ENCODE peak calls at places on chromosomes 1 and 21, in ten cellular contexts. One of them, this sample, is unnamed.

GRCh38 chr1:55447488-55447887 is 232.3 kb upstream of the USP24 start:
- DNase-seq in endothelial cell of umbilical vein: peak
- DNase-seq in psoas muscle: no peak
- DNase-seq in colonic mucosa: no peak
- DNase-seq in PC-3: peak
- DNase-seq in uterus: no peak
- DNase-seq in cardiac fibroblast: no peak
- DNase-seq in fibroblast of pulmonary artery: no peak
- DNase-seq in left lung: no peak
- DNase-seq in fibroblast of mammary gland: peak
- DNase-seq in this sample: no peak

GRCh38 chr21:46307625-46308024 is 16.0 kb downstream of the C21orf58 start:
- DNase-seq in endothelial cell of umbilical vein: no peak
- DNase-seq in psoas muscle: no peak
- DNase-seq in colonic mucosa: no peak
- DNase-seq in PC-3: peak
- DNase-seq in uterus: no peak
- DNase-seq in cardiac fibroblast: no peak
- DNase-seq in fibroblast of pulmonary artery: no peak
- DNase-seq in left lung: no peak
- DNase-seq in fibroblast of mammary gland: peak
- DNase-seq in this sample: peak

GRCh38 chr1:53182111-53182593 is 14.5 kb upstream of the CPT2 start:
- DNase-seq in endothelial cell of umbilical vein: peak
- DNase-seq in psoas muscle: peak
- DNase-seq in colonic mucosa: peak
- DNase-seq in PC-3: peak
- DNase-seq in uterus: peak
- DNase-seq in cardiac fibroblast: peak
- DNase-seq in fibroblast of pulmonary artery: peak
- DNase-seq in left lung: peak
- DNase-seq in fibroblast of mammary gland: peak
- DNase-seq in this sample: peak

GRCh38 chr1:19458815-19459417 is 26.4 kb downstream of the CAPZB start:
- DNase-seq in endothelial cell of umbilical vein: no peak
- DNase-seq in psoas muscle: no peak
- DNase-seq in colonic mucosa: peak
- DNase-seq in PC-3: no peak
- DNase-seq in uterus: no peak
- DNase-seq in cardiac fibroblast: no peak
- DNase-seq in fibroblast of pulmonary artery: no peak
- DNase-seq in left lung: no peak
- DNase-seq in fibroblast of mammary gland: no peak
- DNase-seq in this sample: no peak

GRCh38 chr1:20552728-20553571 is 577 bp downstream of the FAM43B start:
- DNase-seq in endothelial cell of umbilical vein: peak
- DNase-seq in psoas muscle: peak
- DNase-seq in colonic mucosa: no peak
- DNase-seq in PC-3: peak
- DNase-seq in uterus: no peak
- DNase-seq in cardiac fibroblast: peak
- DNase-seq in fibroblast of pulmonary artery: peak
- DNase-seq in left lung: no peak
- DNase-seq in fibroblast of mammary gland: peak
- DNase-seq in this sample: no peak

GRCh38 chr1:224377676-224378006 is 21.0 kb downstream of the CNIH4 start:
- DNase-seq in endothelial cell of umbilical vein: no peak
- DNase-seq in psoas muscle: no peak
- DNase-seq in colonic mucosa: no peak
- DNase-seq in PC-3: peak
- DNase-seq in uterus: no peak
- DNase-seq in cardiac fibroblast: peak
- DNase-seq in fibroblast of pulmonary artery: peak
- DNase-seq in left lung: no peak
- DNase-seq in fibroblast of mammary gland: peak
- DNase-seq in this sample: peak

GRCh38 chr1:117928881-117929339 is 511 bp downstream of the GDAP2 start:
- DNase-seq in endothelial cell of umbilical vein: peak
- DNase-seq in psoas muscle: peak
- DNase-seq in colonic mucosa: peak
- DNase-seq in PC-3: peak
- DNase-seq in uterus: peak
- DNase-seq in cardiac fibroblast: peak
- DNase-seq in fibroblast of pulmonary artery: peak
- DNase-seq in left lung: peak
- DNase-seq in fibroblast of mammary gland: peak
- DNase-seq in this sample: peak

GRCh38 chr1:42765832-42766722 is 751 bp downstream of the P3H1 start:
- DNase-seq in endothelial cell of umbilical vein: peak
- DNase-seq in psoas muscle: peak
- DNase-seq in colonic mucosa: peak
- DNase-seq in PC-3: peak
- DNase-seq in uterus: peak
- DNase-seq in cardiac fibroblast: peak
- DNase-seq in fibroblast of pulmonary artery: peak
- DNase-seq in left lung: no peak
- DNase-seq in fibroblast of mammary gland: peak
- DNase-seq in this sample: peak

GRCh38 chr1:2459757-2460156 is 16.3 kb upstream of the PLCH2 start:
- DNase-seq in endothelial cell of umbilical vein: peak
- DNase-seq in psoas muscle: peak
- DNase-seq in colonic mucosa: no peak
- DNase-seq in PC-3: peak
- DNase-seq in uterus: no peak
- DNase-seq in cardiac fibroblast: peak
- DNase-seq in fibroblast of pulmonary artery: peak
- DNase-seq in left lung: no peak
- DNase-seq in fibroblast of mammary gland: peak
- DNase-seq in this sample: no peak

GRCh38 chr1:162165528-162165927 is 96.0 kb downstream of the NOS1AP start:
- DNase-seq in endothelial cell of umbilical vein: no peak
- DNase-seq in psoas muscle: no peak
- DNase-seq in colonic mucosa: no peak
- DNase-seq in PC-3: peak
- DNase-seq in uterus: no peak
- DNase-seq in cardiac fibroblast: no peak
- DNase-seq in fibroblast of pulmonary artery: no peak
- DNase-seq in left lung: no peak
- DNase-seq in fibroblast of mammary gland: no peak
- DNase-seq in this sample: no peak

GRCh38 chr21:27806261-27806660 is 839.4 kb upstream of the ADAMTS5 start:
- DNase-seq in endothelial cell of umbilical vein: no peak
- DNase-seq in psoas muscle: no peak
- DNase-seq in colonic mucosa: no peak
- DNase-seq in PC-3: no peak
- DNase-seq in uterus: no peak
- DNase-seq in cardiac fibroblast: no peak
- DNase-seq in fibroblast of pulmonary artery: no peak
- DNase-seq in left lung: no peak
- DNase-seq in fibroblast of mammary gland: no peak
- DNase-seq in this sample: no peak

GRCh38 chr1:26112407-26112775 is 767 bp downstream of the PDIK1L start:
- DNase-seq in endothelial cell of umbilical vein: peak
- DNase-seq in psoas muscle: no peak
- DNase-seq in colonic mucosa: no peak
- DNase-seq in PC-3: no peak
- DNase-seq in uterus: no peak
- DNase-seq in cardiac fibroblast: no peak
- DNase-seq in fibroblast of pulmonary artery: no peak
- DNase-seq in left lung: no peak
- DNase-seq in fibroblast of mammary gland: no peak
- DNase-seq in this sample: no peak

GRCh38 chr1:226884966-226885820 is 14.8 kb downstream of the PSEN2 start:
- DNase-seq in endothelial cell of umbilical vein: no peak
- DNase-seq in psoas muscle: no peak
- DNase-seq in colonic mucosa: no peak
- DNase-seq in PC-3: no peak
- DNase-seq in uterus: no peak
- DNase-seq in cardiac fibroblast: no peak
- DNase-seq in fibroblast of pulmonary artery: no peak
- DNase-seq in left lung: peak
- DNase-seq in fibroblast of mammary gland: no peak
- DNase-seq in this sample: no peak

GRCh38 chr1:145979746-145980435 is 15.4 kb downstream of the POLR3GL start:
- DNase-seq in endothelial cell of umbilical vein: peak
- DNase-seq in psoas muscle: peak
- DNase-seq in colonic mucosa: no peak
- DNase-seq in PC-3: no peak
- DNase-seq in uterus: no peak
- DNase-seq in cardiac fibroblast: no peak
- DNase-seq in fibroblast of pulmonary artery: peak
- DNase-seq in left lung: peak
- DNase-seq in fibroblast of mammary gland: no peak
- DNase-seq in this sample: peak

GRCh38 chr1:145977016-145977415 is 12.5 kb downstream of the POLR3GL start:
- DNase-seq in endothelial cell of umbilical vein: no peak
- DNase-seq in psoas muscle: no peak
- DNase-seq in colonic mucosa: no peak
- DNase-seq in PC-3: no peak
- DNase-seq in uterus: no peak
- DNase-seq in cardiac fibroblast: no peak
- DNase-seq in fibroblast of pulmonary artery: no peak
- DNase-seq in left lung: no peak
- DNase-seq in fibroblast of mammary gland: no peak
- DNase-seq in this sample: no peak

GRCh38 chr1:145978477-145978859 is 14.0 kb downstream of the POLR3GL start:
- DNase-seq in endothelial cell of umbilical vein: peak
- DNase-seq in psoas muscle: no peak
- DNase-seq in colonic mucosa: no peak
- DNase-seq in PC-3: no peak
- DNase-seq in uterus: no peak
- DNase-seq in cardiac fibroblast: no peak
- DNase-seq in fibroblast of pulmonary artery: no peak
- DNase-seq in left lung: no peak
- DNase-seq in fibroblast of mammary gland: no peak
- DNase-seq in this sample: no peak

GRCh38 chr1:145978860-145979745 is 14.6 kb downstream of the POLR3GL start:
- DNase-seq in endothelial cell of umbilical vein: peak
- DNase-seq in psoas muscle: peak
- DNase-seq in colonic mucosa: peak
- DNase-seq in PC-3: peak
- DNase-seq in uterus: peak
- DNase-seq in cardiac fibroblast: peak
- DNase-seq in fibroblast of pulmonary artery: peak
- DNase-seq in left lung: peak
- DNase-seq in fibroblast of mammary gland: peak
- DNase-seq in this sample: peak

GRCh38 chr1:145977486-145978476 is 13.3 kb downstream of the POLR3GL start:
- DNase-seq in endothelial cell of umbilical vein: peak
- DNase-seq in psoas muscle: peak
- DNase-seq in colonic mucosa: peak
- DNase-seq in PC-3: peak
- DNase-seq in uterus: peak
- DNase-seq in cardiac fibroblast: peak
- DNase-seq in fibroblast of pulmonary artery: peak
- DNase-seq in left lung: peak
- DNase-seq in fibroblast of mammary gland: peak
- DNase-seq in this sample: peak
- TF ChIP-seq CTCF in endothelial cell of umbilical vein: peak
- TF ChIP-seq CTCF in psoas muscle: peak
- TF ChIP-seq CTCF in colonic mucosa: peak
- TF ChIP-seq CTCF in PC-3: peak
- TF ChIP-seq CTCF in uterus: peak
- TF ChIP-seq CTCF in cardiac fibroblast: peak
- TF ChIP-seq CTCF in fibroblast of pulmonary artery: peak
- TF ChIP-seq CTCF in left lung: peak
- TF ChIP-seq CTCF in fibroblast of mammary gland: peak
- TF ChIP-seq CTCF in this sample: peak

GRCh38 chr1:15742339-15742801 is at the start of gene TMEM82:
- DNase-seq in endothelial cell of umbilical vein: no peak
- DNase-seq in psoas muscle: no peak
- DNase-seq in colonic mucosa: peak
- DNase-seq in PC-3: no peak
- DNase-seq in uterus: peak
- DNase-seq in cardiac fibroblast: no peak
- DNase-seq in fibroblast of pulmonary artery: no peak
- DNase-seq in left lung: no peak
- DNase-seq in fibroblast of mammary gland: no peak
- DNase-seq in this sample: no peak
- H3K4me3 ChIP-seq in endothelial cell of umbilical vein: no peak
- H3K4me3 ChIP-seq in psoas muscle: no peak
- H3K4me3 ChIP-seq in colonic mucosa: peak
- H3K4me3 ChIP-seq in PC-3: no peak
- H3K4me3 ChIP-seq in uterus: no peak
- H3K4me3 ChIP-seq in cardiac fibroblast: no peak
- H3K4me3 ChIP-seq in fibroblast of pulmonary artery: no peak
- H3K4me3 ChIP-seq in left lung: no peak
- H3K4me3 ChIP-seq in fibroblast of mammary gland: no peak
- H3K4me3 ChIP-seq in this sample: no peak

GRCh38 chr1:160978510-160978927 is 23.9 kb upstream of the ITLN2 start:
- DNase-seq in endothelial cell of umbilical vein: no peak
- DNase-seq in psoas muscle: no peak
- DNase-seq in colonic mucosa: peak
- DNase-seq in PC-3: peak
- DNase-seq in uterus: no peak
- DNase-seq in cardiac fibroblast: peak
- DNase-seq in fibroblast of pulmonary artery: peak
- DNase-seq in left lung: no peak
- DNase-seq in fibroblast of mammary gland: no peak
- DNase-seq in this sample: no peak

GRCh38 chr1:160975026-160975425 is 20.4 kb upstream of the ITLN2 start:
- DNase-seq in endothelial cell of umbilical vein: no peak
- DNase-seq in psoas muscle: no peak
- DNase-seq in colonic mucosa: no peak
- DNase-seq in PC-3: no peak
- DNase-seq in uterus: no peak
- DNase-seq in cardiac fibroblast: no peak
- DNase-seq in fibroblast of pulmonary artery: no peak
- DNase-seq in left lung: no peak
- DNase-seq in fibroblast of mammary gland: no peak
- DNase-seq in this sample: no peak

GRCh38 chr1:160971618-160972056 is 17.0 kb upstream of the ITLN2 start:
- DNase-seq in endothelial cell of umbilical vein: no peak
- DNase-seq in psoas muscle: no peak
- DNase-seq in colonic mucosa: no peak
- DNase-seq in PC-3: no peak
- DNase-seq in uterus: no peak
- DNase-seq in cardiac fibroblast: no peak
- DNase-seq in fibroblast of pulmonary artery: no peak
- DNase-seq in left lung: no peak
- DNase-seq in fibroblast of mammary gland: no peak
- DNase-seq in this sample: no peak

GRCh38 chr1:160972939-160973338 is 18.3 kb upstream of the ITLN2 start:
- DNase-seq in endothelial cell of umbilical vein: no peak
- DNase-seq in psoas muscle: no peak
- DNase-seq in colonic mucosa: no peak
- DNase-seq in PC-3: no peak
- DNase-seq in uterus: no peak
- DNase-seq in cardiac fibroblast: no peak
- DNase-seq in fibroblast of pulmonary artery: no peak
- DNase-seq in left lung: no peak
- DNase-seq in fibroblast of mammary gland: no peak
- DNase-seq in this sample: no peak

GRCh38 chr1:160973491-160973890 is 18.9 kb upstream of the ITLN2 start:
- DNase-seq in endothelial cell of umbilical vein: no peak
- DNase-seq in psoas muscle: no peak
- DNase-seq in colonic mucosa: no peak
- DNase-seq in PC-3: no peak
- DNase-seq in uterus: no peak
- DNase-seq in cardiac fibroblast: no peak
- DNase-seq in fibroblast of pulmonary artery: no peak
- DNase-seq in left lung: no peak
- DNase-seq in fibroblast of mammary gland: no peak
- DNase-seq in this sample: no peak
- TF ChIP-seq CTCF in endothelial cell of umbilical vein: no peak
- TF ChIP-seq CTCF in psoas muscle: no peak
- TF ChIP-seq CTCF in colonic mucosa: no peak
- TF ChIP-seq CTCF in PC-3: no peak
- TF ChIP-seq CTCF in uterus: no peak
- TF ChIP-seq CTCF in cardiac fibroblast: no peak
- TF ChIP-seq CTCF in fibroblast of pulmonary artery: no peak
- TF ChIP-seq CTCF in left lung: no peak
- TF ChIP-seq CTCF in fibroblast of mammary gland: no peak
- TF ChIP-seq CTCF in this sample: no peak

GRCh38 chr21:19120591-19120990 is 717.0 kb upstream of the TMPRSS15 start:
- DNase-seq in endothelial cell of umbilical vein: no peak
- DNase-seq in psoas muscle: no peak
- DNase-seq in colonic mucosa: no peak
- DNase-seq in PC-3: no peak
- DNase-seq in uterus: no peak
- DNase-seq in cardiac fibroblast: no peak
- DNase-seq in fibroblast of pulmonary artery: no peak
- DNase-seq in left lung: no peak
- DNase-seq in fibroblast of mammary gland: no peak
- DNase-seq in this sample: no peak
- H3K4me3 ChIP-seq in endothelial cell of umbilical vein: no peak
- H3K4me3 ChIP-seq in psoas muscle: no peak
- H3K4me3 ChIP-seq in colonic mucosa: no peak
- H3K4me3 ChIP-seq in PC-3: no peak
- H3K4me3 ChIP-seq in uterus: no peak
- H3K4me3 ChIP-seq in cardiac fibroblast: no peak
- H3K4me3 ChIP-seq in fibroblast of pulmonary artery: no peak
- H3K4me3 ChIP-seq in left lung: no peak
- H3K4me3 ChIP-seq in fibroblast of mammary gland: no peak
- H3K4me3 ChIP-seq in this sample: no peak

This sample was measured in AG10803.